ENCODE peak calls at places on chromosomes 5 and 9, in six cellular contexts. One of them, this sample, is unnamed.
A peak's percentile ranks its signal among the peaks of the same experiment; 100 is the strongest.

GRCh38 chr5:89338935-89339334 is 456.0 kb upstream of the MEF2C start:
- DNase-seq in Karpas-422: no peak
- DNase-seq in spleen: no peak
- DNase-seq in GM23248: peak; percentile 78
- DNase-seq in tibial artery: no peak
- DNase-seq in A549: no peak
- DNase-seq in this sample: no peak

GRCh38 chr9:6896562-6896961 is 138.8 kb downstream of the KDM4C start:
- DNase-seq in Karpas-422: no peak
- DNase-seq in spleen: no peak
- DNase-seq in GM23248: peak; percentile 47
- DNase-seq in tibial artery: no peak
- DNase-seq in A549: no peak
- DNase-seq in this sample: no peak

GRCh38 chr5:7396169-7397004 is 449 bp downstream of the ADCY2 start:
- DNase-seq in Karpas-422: no peak
- DNase-seq in spleen: no peak
- DNase-seq in GM23248: peak; percentile 50
- DNase-seq in tibial artery: no peak
- DNase-seq in A549: no peak
- DNase-seq in this sample: no peak

GRCh38 chr9:100064872-100065581 is 33.8 kb downstream of the ERP44 start:
- DNase-seq in Karpas-422: no peak
- DNase-seq in spleen: no peak
- DNase-seq in GM23248: peak; percentile 84
- DNase-seq in tibial artery: no peak
- DNase-seq in A549: peak; percentile 19
- DNase-seq in this sample: no peak

GRCh38 chr9:20854444-20854843 is 170.4 kb downstream of the FOCAD start:
- DNase-seq in Karpas-422: no peak
- DNase-seq in spleen: no peak
- DNase-seq in GM23248: peak; percentile 4
- DNase-seq in tibial artery: no peak
- DNase-seq in A549: no peak
- DNase-seq in this sample: no peak

GRCh38 chr9:130555968-130556367 is 23.4 kb upstream of the FUBP3 start:
- DNase-seq in Karpas-422: no peak
- DNase-seq in spleen: peak; percentile 15
- DNase-seq in GM23248: peak; percentile 53
- DNase-seq in tibial artery: no peak
- DNase-seq in A549: no peak
- DNase-seq in this sample: no peak

GRCh38 chr5:20833081-20833627 is 845.2 kb upstream of the CDH18 start:
- DNase-seq in Karpas-422: no peak
- DNase-seq in spleen: no peak
- DNase-seq in GM23248: no peak
- DNase-seq in tibial artery: no peak
- DNase-seq in A549: no peak
- DNase-seq in this sample: no peak

GRCh38 chr9:129697956-129698757 is 32.7 kb downstream of the PRRX2 start:
- DNase-seq in Karpas-422: no peak
- DNase-seq in spleen: no peak
- DNase-seq in GM23248: peak; percentile 95
- DNase-seq in tibial artery: peak; percentile 86
- DNase-seq in A549: no peak
- DNase-seq in this sample: peak; percentile 46

GRCh38 chr9:27645166-27645840 is 72.0 kb upstream of the C9orf72 start:
- DNase-seq in Karpas-422: no peak
- DNase-seq in spleen: no peak
- DNase-seq in GM23248: no peak
- DNase-seq in tibial artery: no peak
- DNase-seq in A549: no peak
- DNase-seq in this sample: no peak

GRCh38 chr9:82488702-82489578 is 500.4 kb downstream of the SPATA31D1 start:
- DNase-seq in Karpas-422: no peak
- DNase-seq in spleen: no peak
- DNase-seq in GM23248: peak; percentile 62
- DNase-seq in tibial artery: peak; percentile 48
- DNase-seq in A549: no peak
- DNase-seq in this sample: no peak

GRCh38 chr9:85603920-85604319 is 137.8 kb downstream of the AGTPBP1 start:
- DNase-seq in Karpas-422: no peak
- DNase-seq in spleen: no peak
- DNase-seq in GM23248: no peak
- DNase-seq in tibial artery: no peak
- DNase-seq in A549: no peak
- DNase-seq in this sample: no peak

GRCh38 chr9:114278356-114278755 is 44.5 kb upstream of the ORM1 start:
- DNase-seq in Karpas-422: no peak
- DNase-seq in spleen: peak; percentile 4
- DNase-seq in GM23248: no peak
- DNase-seq in tibial artery: no peak
- DNase-seq in A549: no peak
- DNase-seq in this sample: no peak

GRCh38 chr5:100827481-100827889 is 75.6 kb downstream of the ST8SIA4 start:
- DNase-seq in Karpas-422: peak; percentile 92
- DNase-seq in spleen: no peak
- DNase-seq in GM23248: peak; percentile 16
- DNase-seq in tibial artery: no peak
- DNase-seq in A549: peak; percentile 50
- DNase-seq in this sample: no peak

GRCh38 chr9:14314929-14315753 is 1.2 kb upstream of the NFIB start:
- DNase-seq in Karpas-422: peak; percentile 83
- DNase-seq in spleen: peak; percentile 85
- DNase-seq in GM23248: peak; percentile 69
- DNase-seq in tibial artery: peak; percentile 93
- DNase-seq in A549: peak; percentile 89
- DNase-seq in this sample: peak; percentile 98

GRCh38 chr9:134318481-134318891 is 7.8 kb upstream of the RXRA start:
- DNase-seq in Karpas-422: no peak
- DNase-seq in spleen: peak; percentile 57
- DNase-seq in GM23248: peak; percentile 65
- DNase-seq in tibial artery: no peak
- DNase-seq in A549: no peak
- DNase-seq in this sample: peak; percentile 11

GRCh38 chr5:143182901-143183820 is 220.3 kb downstream of the NR3C1 start:
- DNase-seq in Karpas-422: peak; percentile 74
- DNase-seq in spleen: no peak
- DNase-seq in GM23248: peak; percentile 35
- DNase-seq in tibial artery: peak; percentile 31
- DNase-seq in A549: peak; percentile 23
- DNase-seq in this sample: peak; percentile 38

GRCh38 chr5:102681403-102681983 is 73.6 kb upstream of the PAM start:
- DNase-seq in Karpas-422: peak; percentile 82
- DNase-seq in spleen: no peak
- DNase-seq in GM23248: peak; percentile 84
- DNase-seq in tibial artery: peak; percentile 72
- DNase-seq in A549: peak; percentile 61
- DNase-seq in this sample: peak; percentile 32

GRCh38 chr9:81462759-81463158 is 226.6 kb downstream of the TLE1 start:
- DNase-seq in Karpas-422: no peak
- DNase-seq in spleen: no peak
- DNase-seq in GM23248: no peak
- DNase-seq in tibial artery: no peak
- DNase-seq in A549: no peak
- DNase-seq in this sample: no peak

GRCh38 chr5:59540366-59540765 is 353.2 kb downstream of the PDE4D start:
- DNase-seq in Karpas-422: no peak
- DNase-seq in spleen: no peak
- DNase-seq in GM23248: no peak
- DNase-seq in tibial artery: no peak
- DNase-seq in A549: no peak
- DNase-seq in this sample: no peak

GRCh38 chr9:91489391-91489899 is 65.8 kb upstream of the NFIL3 start:
- DNase-seq in Karpas-422: no peak
- DNase-seq in spleen: no peak
- DNase-seq in GM23248: peak; percentile 88
- DNase-seq in tibial artery: no peak
- DNase-seq in A549: no peak
- DNase-seq in this sample: no peak
- H3K27ac ChIP-seq in Karpas-422: no peak overlapping the region
- H3K27ac ChIP-seq in spleen: no peak overlapping the region
- H3K27ac ChIP-seq in GM23248: peak overlapping the region; percentile 87
- H3K27ac ChIP-seq in tibial artery: peak overlapping the region; percentile 8
- H3K27ac ChIP-seq in A549: no peak overlapping the region
- H3K27ac ChIP-seq in this sample: peak overlapping the region; percentile 64

DNA sequence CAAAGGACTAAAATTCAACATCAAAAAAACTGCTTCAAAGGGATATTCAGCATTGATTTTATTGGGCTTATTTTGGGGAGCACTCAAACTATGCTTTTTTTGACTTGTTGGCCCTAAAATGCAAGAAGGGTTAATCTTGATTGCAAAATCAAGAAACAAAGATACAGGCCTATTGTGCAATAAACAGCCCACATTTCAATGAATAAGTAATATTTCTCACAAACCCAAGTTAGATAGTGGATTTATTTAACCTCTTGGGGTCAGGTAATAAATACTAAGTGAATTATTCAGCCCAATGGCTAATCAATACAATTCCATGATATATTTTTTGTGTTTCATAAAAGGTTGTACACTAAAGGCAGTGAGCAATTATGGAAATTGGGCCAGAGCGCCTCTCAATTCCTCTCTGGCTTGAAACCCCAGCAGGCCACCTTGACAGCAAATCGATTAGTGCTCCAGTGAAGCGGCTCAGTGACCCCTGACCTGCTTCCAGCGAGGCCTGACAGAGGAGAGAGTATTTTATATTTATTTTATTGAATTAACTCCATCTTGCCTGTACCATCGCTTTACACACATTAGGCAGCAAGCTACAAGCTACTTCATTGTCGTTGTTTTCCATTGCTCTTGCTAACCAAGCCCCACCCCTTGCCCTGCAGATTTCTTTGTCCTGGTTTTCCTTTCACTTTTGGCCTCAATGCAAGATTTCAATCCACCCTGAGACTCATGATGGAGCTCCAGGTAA is 65.5 kb downstream of the EBF1 start:
- DNase-seq in Karpas-422: no peak
- DNase-seq in spleen: no peak
- DNase-seq in GM23248: no peak
- DNase-seq in tibial artery: no peak
- DNase-seq in A549: no peak
- DNase-seq in this sample: no peak
- H3K4me1 ChIP-seq in Karpas-422: peaks cover 66% of the 10 kb centered on the region
- H3K4me1 ChIP-seq in spleen: peaks cover 4% of the 10 kb centered on the region
- H3K4me1 ChIP-seq in GM23248: peaks cover 12% of the 10 kb centered on the region
- H3K4me1 ChIP-seq in tibial artery: peaks cover 75% of the 10 kb centered on the region
- H3K4me1 ChIP-seq in A549: no peaks in the 10 kb centered on the region
- H3K4me1 ChIP-seq in this sample: peaks cover 50% of the 10 kb centered on the region

GRCh38 chr9:121718063-121718462 is 66.6 kb downstream of the DAB2IP start:
- DNase-seq in Karpas-422: no peak
- DNase-seq in spleen: no peak
- DNase-seq in GM23248: peak; percentile 86
- DNase-seq in tibial artery: no peak
- DNase-seq in A549: no peak
- DNase-seq in this sample: peak; percentile 58

GRCh38 chr9:121713400-121714070 is 62.1 kb downstream of the DAB2IP start:
- DNase-seq in Karpas-422: no peak
- DNase-seq in spleen: no peak
- DNase-seq in GM23248: no peak
- DNase-seq in tibial artery: no peak
- DNase-seq in A549: no peak
- DNase-seq in this sample: no peak

GRCh38 chr9:121717141-121717749 is 65.8 kb downstream of the DAB2IP start:
- DNase-seq in Karpas-422: no peak
- DNase-seq in spleen: no peak
- DNase-seq in GM23248: peak; percentile 21
- DNase-seq in tibial artery: no peak
- DNase-seq in A549: no peak
- DNase-seq in this sample: no peak

GRCh38 chr9:121714075-121714705 is 62.8 kb downstream of the DAB2IP start:
- DNase-seq in Karpas-422: no peak
- DNase-seq in spleen: no peak
- DNase-seq in GM23248: no peak
- DNase-seq in tibial artery: no peak
- DNase-seq in A549: no peak
- DNase-seq in this sample: no peak

DNA sequence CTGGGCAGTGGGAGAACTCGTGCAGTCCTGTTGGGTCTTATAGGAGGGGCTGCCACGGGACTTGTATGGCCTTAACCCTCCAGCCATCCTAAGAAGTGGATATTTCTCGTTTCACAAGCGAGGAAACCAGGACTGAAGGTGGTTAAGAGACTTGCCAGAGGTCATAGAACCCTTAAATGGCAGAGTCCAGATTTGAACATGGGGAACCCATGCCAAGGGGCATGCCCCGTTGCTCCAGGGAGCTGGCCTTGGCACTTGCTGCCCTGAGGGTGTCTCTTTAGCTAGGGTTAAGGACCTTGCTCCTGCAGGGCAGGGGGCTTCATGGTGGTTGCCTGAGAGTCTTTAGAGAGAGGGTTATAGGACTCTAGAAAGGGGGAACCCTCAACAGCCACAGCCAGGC is 63.4 kb downstream of the DAB2IP start:
- DNase-seq in Karpas-422: no peak
- DNase-seq in spleen: no peak
- DNase-seq in GM23248: no peak
- DNase-seq in tibial artery: no peak
- DNase-seq in A549: no peak
- DNase-seq in this sample: no peak
- H3K27ac ChIP-seq in Karpas-422: no peak overlapping the region
- H3K27ac ChIP-seq in spleen: no peak overlapping the region
- H3K27ac ChIP-seq in GM23248: no peak overlapping the region
- H3K27ac ChIP-seq in tibial artery: no peak overlapping the region
- H3K27ac ChIP-seq in A549: no peak overlapping the region
- H3K27ac ChIP-seq in this sample: no peak overlapping the region

GRCh38 chr5:147713550-147714295 is 68.8 kb downstream of the JAKMIP2 start:
- DNase-seq in Karpas-422: peak; percentile 44
- DNase-seq in spleen: no peak
- DNase-seq in GM23248: no peak
- DNase-seq in tibial artery: no peak
- DNase-seq in A549: no peak
- DNase-seq in this sample: no peak

GRCh38 chr5:147712583-147712982 is 69.9 kb downstream of the JAKMIP2 start:
- DNase-seq in Karpas-422: peak; percentile 49
- DNase-seq in spleen: no peak
- DNase-seq in GM23248: no peak
- DNase-seq in tibial artery: no peak
- DNase-seq in A549: no peak
- DNase-seq in this sample: no peak

GRCh38 chr5:147708708-147709107 is 73.8 kb downstream of the JAKMIP2 start:
- DNase-seq in Karpas-422: no peak
- DNase-seq in spleen: no peak
- DNase-seq in GM23248: no peak
- DNase-seq in tibial artery: no peak
- DNase-seq in A549: no peak
- DNase-seq in this sample: no peak

GRCh38 chr5:147712024-147712423 is 70.5 kb downstream of the JAKMIP2 start:
- DNase-seq in Karpas-422: no peak
- DNase-seq in spleen: no peak
- DNase-seq in GM23248: no peak
- DNase-seq in tibial artery: no peak
- DNase-seq in A549: no peak
- DNase-seq in this sample: no peak

DNA sequence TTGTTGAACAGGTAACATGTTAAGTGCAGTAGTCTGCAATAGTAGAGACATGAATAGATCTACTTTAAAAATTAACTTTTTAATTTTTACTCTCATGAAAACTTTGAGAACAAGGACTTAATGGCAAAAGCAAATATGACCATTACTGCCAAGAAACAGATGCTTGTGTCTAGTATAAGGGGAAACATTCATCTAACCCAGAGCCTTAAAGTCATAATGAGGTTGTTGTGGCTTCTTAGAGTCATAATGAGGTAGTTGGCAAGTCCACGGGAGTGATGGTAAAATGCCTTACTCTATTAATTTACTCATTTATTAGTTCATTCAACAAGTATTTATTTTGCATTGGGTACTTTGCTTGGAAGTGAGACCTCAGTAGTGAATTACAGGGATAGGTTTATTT is 71.5 kb downstream of the JAKMIP2 start:
- DNase-seq in Karpas-422: no peak
- DNase-seq in spleen: no peak
- DNase-seq in GM23248: no peak
- DNase-seq in tibial artery: no peak
- DNase-seq in A549: no peak
- DNase-seq in this sample: no peak
- H3K4me1 ChIP-seq in Karpas-422: peaks cover 56% of the 10 kb centered on the region
- H3K4me1 ChIP-seq in spleen: no peaks in the 10 kb centered on the region
- H3K4me1 ChIP-seq in GM23248: no peaks in the 10 kb centered on the region
- H3K4me1 ChIP-seq in tibial artery: no peaks in the 10 kb centered on the region
- H3K4me1 ChIP-seq in A549: no peaks in the 10 kb centered on the region
- H3K4me1 ChIP-seq in this sample: no peaks in the 10 kb centered on the region